ENCODE peak calls at places on chromosomes 4 and X, in eight cellular contexts. C, D, Q, P, R, J, T and B are unnamed samples.
A peak's percentile ranks its signal among the peaks of the same experiment; 100 is the strongest.

GRCh38 chr4:138576684-138577083 is 334.5 kb upstream of the SLC7A11 start:
- DNase-seq in D (no peak), C (no peak), T (peak; percentile 50), Q (no peak), R (peak; percentile 61), J (no peak), P (peak; percentile 80), B (no peak)

GRCh38 chrX:151000901-151001301 is 17.8 kb downstream of the HMGB3 start:
- DNase-seq in C (no peak), J (no peak), Q (no peak), T (no peak), P (no peak), R (no peak), D (no peak), B (no peak)

GRCh38 chr4:121373841-121374240 is 7.0 kb downstream of the QRFPR start:
- DNase-seq in D (no peak), Q (no peak), C (no peak), J (no peak), T (no peak), R (no peak), P (no peak), B (no peak)

GRCh38 chrX:114611018-114611619 is 27.2 kb downstream of the HTR2C start:
- DNase-seq in J (no peak), T (peak; percentile 54), C (no peak), P (peak; percentile 61), R (peak; percentile 57), D (no peak), Q (no peak), B (no peak)

GRCh38 chrX:20623448-20623847 is 356.7 kb upstream of the RPS6KA3 start:
- DNase-seq in C (no peak), P (no peak), Q (no peak), D (no peak), T (peak; percentile 2), J (no peak), R (no peak), B (peak; percentile 47)

GRCh38 chrX:53584891-53585290 is 101.6 kb downstream of the HUWE1 start:
- DNase-seq in D (no peak), P (no peak), J (no peak), T (no peak), R (no peak), C (no peak), Q (no peak), B (no peak)

GRCh38 chrX:11272290-11272689 is 20.9 kb upstream of the AMELX start:
- DNase-seq in C (no peak), R (no peak), Q (no peak), P (no peak), D (no peak), T (no peak), J (no peak), B (no peak)

GRCh38 chrX:152810403-152810802 is 20.2 kb downstream of the CETN2 start:
- DNase-seq in R (no peak), Q (no peak), D (no peak), P (no peak), C (no peak), T (no peak), J (no peak), B (no peak)

GRCh38 chr4:15003891-15004700 is 1.8 kb downstream of the CPEB2 start:
- DNase-seq in J (peak; percentile 52), Q (no peak), T (no peak), R (peak; percentile 37), D (peak; percentile 20), C (peak; percentile 82), P (no peak), B (no peak)

GRCh38 chrX:124619710-124620109 is 273.3 kb downstream of the SH2D1A start:
- DNase-seq in T (no peak), J (no peak), D (no peak), R (no peak), Q (no peak), P (no peak), C (no peak), B (no peak)

GRCh38 chr4:858831-859451 is 33.0 kb upstream of the CPLX1 start:
- DNase-seq in T (no peak), P (no peak), R (no peak), Q (no peak), C (no peak), D (no peak), J (no peak), B (no peak)

GRCh38 chrX:31931225-31931624 is 859.4 kb upstream of the FTHL17 start:
- DNase-seq in D (no peak), J (no peak), T (no peak), R (peak; percentile 55), P (peak; percentile 53), C (no peak), Q (peak; percentile 57), B (peak; percentile 47)

GRCh38 chrX:140467211-140467610 is 37.7 kb downstream of the SOX3 start:
- DNase-seq in R (no peak), Q (no peak), D (no peak), J (no peak), T (no peak), P (peak; percentile 0), C (no peak), B (no peak)

GRCh38 chr4:79237836-79238235 is 88.0 kb downstream of the NAA11 start:
- DNase-seq in R (peak; percentile 19), C (no peak), J (no peak), D (no peak), T (no peak), Q (no peak), P (peak; percentile 4), B (no peak)

GRCh38 chr4:122450847-122451246 is 5.7 kb downstream of the IL2 start:
- DNase-seq in T (peak; percentile 14), J (no peak), C (no peak), R (peak; percentile 12), Q (no peak), P (peak; percentile 48), D (no peak), B (no peak)

DNA sequence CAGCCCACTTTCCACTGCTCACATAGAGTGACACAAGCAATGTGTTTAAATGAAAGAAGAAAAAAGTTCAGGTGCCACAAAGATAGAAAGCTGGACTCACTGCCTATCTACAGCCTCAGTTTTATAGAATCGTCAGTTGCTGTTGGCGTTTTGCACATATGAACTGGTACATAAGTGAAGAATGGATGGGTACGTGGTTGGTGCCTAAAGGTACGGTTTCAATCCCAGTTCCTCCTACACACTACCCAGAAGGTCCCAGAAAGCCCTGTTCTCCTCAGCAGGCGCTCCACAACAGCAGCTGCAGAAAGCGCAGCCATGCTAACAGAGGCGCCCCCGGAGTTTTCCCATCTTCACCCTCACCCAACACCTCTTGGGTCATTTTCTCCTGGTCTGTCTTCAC is 23.6 kb downstream of the CHST7 start:
- DNase-seq in J (no peak), D (no peak), P (no peak), R (no peak), Q (no peak), T (no peak), C (no peak), B (no peak)
- H3K4me3 ChIP-seq in J (no peak overlapping the region), D (no peak overlapping the region), P (no peak overlapping the region), R (no peak overlapping the region), Q (no peak overlapping the region), T (no peak overlapping the region), C (no peak overlapping the region), B (no peak overlapping the region)

GRCh38 chr4:72496119-72496518 is 72.9 kb downstream of the ADAMTS3 start:
- DNase-seq in Q (no peak), D (no peak), P (peak; percentile 47), J (no peak), C (no peak), T (no peak), R (no peak), B (no peak)
- TF ChIP-seq CTCF in Q (peak; percentile 21), D (no peak), P (no peak), J (peak; percentile 18), C (no peak), T (no peak), R (peak; percentile 8), B (no peak)

GRCh38 chr4:54317690-54318089 is 88.6 kb downstream of the PDGFRA start:
- DNase-seq in Q (no peak), D (no peak), J (no peak), C (no peak), T (no peak), R (no peak), P (no peak), B (no peak)
- H3K4me3 ChIP-seq in Q (no peak overlapping the region), D (no peak overlapping the region), J (no peak overlapping the region), C (no peak overlapping the region), T (no peak overlapping the region), R (no peak overlapping the region), P (no peak overlapping the region), B (no peak overlapping the region)

GRCh38 chrX:132631579-132632232 is 142.9 kb upstream of the MBNL3 start:
- DNase-seq in C (no peak), R (peak; percentile 51), Q (peak; percentile 36), J (no peak), T (peak; percentile 43), D (no peak), P (peak; percentile 52), B (no peak)
- TF ChIP-seq CTCF in C (peak; percentile 25), R (peak; percentile 43), Q (peak; percentile 76), J (peak; percentile 25), T (peak; percentile 33), D (peak; percentile 28), P (peak; percentile 56), B (peak; percentile 49)

DNA sequence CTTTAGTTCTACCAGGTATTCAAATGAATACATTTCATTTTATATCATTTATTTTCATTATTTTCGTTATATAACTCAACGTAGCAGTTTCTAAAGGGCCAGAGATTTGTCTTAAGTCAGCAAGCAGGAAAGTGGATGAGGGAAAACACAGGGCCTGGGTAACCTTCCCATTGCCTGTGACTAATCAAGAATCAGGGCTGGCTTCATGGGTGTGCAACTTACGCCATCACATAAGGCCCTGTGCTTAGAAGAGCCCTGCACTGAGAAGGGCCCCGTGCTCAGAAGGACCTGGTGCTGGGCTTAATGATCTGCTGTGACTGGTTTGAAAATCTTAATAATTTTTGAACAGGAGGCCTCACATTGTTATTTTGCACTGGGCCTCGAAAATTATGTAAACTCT is 65.4 kb upstream of the FAM9C start:
- DNase-seq in C (no peak), D (no peak), Q (no peak), P (peak; percentile 86), J (no peak), R (peak; percentile 54), T (peak; percentile 60), B (no peak)
- H3K4me3 ChIP-seq in C (no peak overlapping the region), D (no peak overlapping the region), Q (no peak overlapping the region), P (no peak overlapping the region), J (no peak overlapping the region), R (no peak overlapping the region), T (no peak overlapping the region), B (no peak overlapping the region)